ENCODE peak calls at places on chromosomes 13 and 19, in four cellular contexts. P, A, Q and E are unnamed samples.

GRCh38 chr19:43727593-43727853 is 11.6 kb downstream of the IRGC start:
- DNase-seq in Q (no peak), P (no peak), A (no peak), E (no peak)

GRCh38 chr13:98710521-98710920 is 42.0 kb downstream of the SLC15A1 start:
- DNase-seq in P (no peak), Q (no peak), A (no peak), E (no peak)

GRCh38 chr13:78147905-78148304 is 229.3 kb upstream of the EDNRB start:
- DNase-seq in Q (no peak), A (no peak), P (no peak), E (no peak)

GRCh38 chr19:38742906-38743305 is 1.4 kb downstream of the CAPN12 start:
- DNase-seq in P (no peak), A (no peak), Q (no peak), E (no peak)

GRCh38 chr19:44875666-44876418 is 15.2 kb upstream of the TOMM40 start:
- DNase-seq in P (no peak), Q (no peak), A (no peak), E (no peak)

GRCh38 chr19:1690570-1691307 is 38.3 kb upstream of the TCF3 start:
- DNase-seq in P (no peak), Q (no peak), A (peak; percentile 98), E (peak; percentile 83)

GRCh38 chr19:47209323-47210179 is 21.4 kb downstream of the BBC3 start:
- DNase-seq in P (no peak), A (no peak), Q (no peak), E (no peak)

GRCh38 chr13:47175172-47175806 is 278.4 kb upstream of the HTR2A start:
- DNase-seq in P (no peak), Q (no peak), A (no peak), E (no peak)

GRCh38 chr19:28426902-28427232 is 786.1 kb downstream of the UQCRFS1 start:
- DNase-seq in P (no peak), A (peak; percentile 46), Q (no peak), E (no peak)

GRCh38 chr13:110277357-110277950 is 29.5 kb downstream of the COL4A1 start:
- DNase-seq in Q (no peak), A (no peak), P (no peak), E (no peak)

GRCh38 chr19:43811833-43812232 is 9.6 kb upstream of the LYPD5 start:
- DNase-seq in A (no peak), P (no peak), Q (no peak), E (no peak)

GRCh38 chr13:26619321-26619720 is 61.8 kb downstream of the WASF3 start:
- DNase-seq in Q (no peak), P (no peak), A (no peak), E (no peak)

GRCh38 chr13:99310382-99311031 is 3.3 kb upstream of the GPR183 start:
- DNase-seq in P (no peak), Q (no peak), A (no peak), E (no peak)

GRCh38 chr13:21020176-21020575 is 41.2 kb downstream of the LATS2 start:
- DNase-seq in A (no peak), P (no peak), Q (no peak), E (no peak)

GRCh38 chr13:66195238-66195637 is 1034.9 kb downstream of the PCDH9 start:
- DNase-seq in Q (no peak), P (no peak), A (no peak), E (no peak)

GRCh38 chr13:66860868-66861447 is 369.2 kb downstream of the PCDH9 start:
- DNase-seq in A (no peak), Q (no peak), P (no peak), E (no peak)

GRCh38 chr19:50512999-50513745 is 541 bp downstream of the ASPDH start:
- DNase-seq in A (no peak), P (no peak), Q (no peak), E (no peak)

GRCh38 chr13:57631607-57632275 is at the start of gene PCDH17:
- DNase-seq in A (no peak), Q (no peak), P (no peak), E (peak; percentile 19)

GRCh38 chr13:44695520-44695919 is 119.4 kb upstream of the TSC22D1 start:
- DNase-seq in Q (no peak), P (no peak), A (no peak), E (no peak)

GRCh38 chr13:42041684-42042035 is 6.8 kb upstream of the DGKH start:
- DNase-seq in Q (peak; percentile 36), P (no peak), A (peak; percentile 10), E (peak; percentile 45)

GRCh38 chr19:7294571-7295212 is 478 bp upstream of the INSR start:
- DNase-seq in P (peak; percentile 65), A (peak; percentile 71), Q (no peak), E (peak; percentile 40)

GRCh38 chr13:23547000-23547590 is 23.1 kb upstream of the TNFRSF19 start:
- DNase-seq in A (no peak), Q (no peak), P (no peak), E (no peak)

GRCh38 chr13:23941216-23941615 is 43.9 kb upstream of the C1QTNF9B start:
- DNase-seq in P (no peak), A (no peak), Q (no peak), E (no peak)

GRCh38 chr19:53422551-53422950 is 9.2 kb upstream of the ZNF761 start:
- DNase-seq in P (no peak), Q (no peak), A (no peak), E (no peak)

GRCh38 chr13:98239156-98240076 is 62.3 kb upstream of the RNF113B start:
- DNase-seq in A (no peak), P (no peak), Q (no peak), E (no peak)

GRCh38 chr19:18364826-18365528 is 21.0 kb upstream of the GDF15 start:
- DNase-seq in A (peak; percentile 68), Q (no peak), P (peak; percentile 97), E (peak; percentile 48)

GRCh38 chr19:3983936-3984583 is 1.2 kb downstream of the EEF2 start:
- DNase-seq in A (peak; percentile 53), P (no peak), Q (no peak), E (no peak)

GRCh38 chr19:7731615-7732014 is 295 bp downstream of the CLEC4G start:
- DNase-seq in Q (no peak), A (no peak), P (no peak), E (no peak)

GRCh38 chr13:40077396-40078027 is 422.1 kb downstream of the COG6 start:
- DNase-seq in Q (no peak), P (no peak), A (no peak), E (no peak)
- TF ChIP-seq FOXM1 in Q (no peak), P (no peak), A (no peak), E (no peak)

DNA sequence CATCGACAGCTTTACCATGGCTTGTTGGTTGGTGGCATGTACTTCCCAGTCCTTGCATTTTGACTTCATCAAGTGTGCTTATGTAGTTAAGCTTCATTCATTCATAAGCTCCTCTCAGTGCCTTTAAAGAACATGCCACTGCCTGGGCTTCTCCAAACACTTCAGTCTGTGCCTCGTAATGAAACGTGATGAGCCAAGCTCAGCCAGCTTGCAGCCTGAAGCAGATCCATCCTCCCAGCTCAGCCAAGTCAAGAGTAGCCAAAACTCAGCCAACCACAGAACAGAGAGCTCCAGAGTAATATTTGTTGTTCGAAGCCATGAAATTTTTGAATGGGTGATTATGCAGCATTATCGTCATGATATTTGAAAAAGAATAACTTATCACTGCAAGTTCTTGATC is 989.7 kb downstream of the EFNB2 start:
- DNase-seq in A (no peak), P (no peak), Q (no peak), E (no peak)
- TF ChIP-seq BHLHE40 in A (no peak), P (no peak), Q (no peak), E (no peak)

GRCh38 chr13:51067376-51068125 is 43.5 kb downstream of the C13orf42 start:
- DNase-seq in A (no peak), Q (no peak), P (no peak), E (no peak)

GRCh38 chr13:51068501-51068900 is 42.6 kb downstream of the C13orf42 start:
- DNase-seq in P (no peak), A (no peak), Q (no peak), E (no peak)

GRCh38 chr13:51064753-51065152 is 46.3 kb downstream of the C13orf42 start:
- DNase-seq in Q (no peak), A (no peak), P (peak; percentile 23), E (no peak)

GRCh38 chr13:51065372-51066090 is 45.5 kb downstream of the C13orf42 start:
- DNase-seq in P (no peak), Q (no peak), A (no peak), E (no peak)

DNA sequence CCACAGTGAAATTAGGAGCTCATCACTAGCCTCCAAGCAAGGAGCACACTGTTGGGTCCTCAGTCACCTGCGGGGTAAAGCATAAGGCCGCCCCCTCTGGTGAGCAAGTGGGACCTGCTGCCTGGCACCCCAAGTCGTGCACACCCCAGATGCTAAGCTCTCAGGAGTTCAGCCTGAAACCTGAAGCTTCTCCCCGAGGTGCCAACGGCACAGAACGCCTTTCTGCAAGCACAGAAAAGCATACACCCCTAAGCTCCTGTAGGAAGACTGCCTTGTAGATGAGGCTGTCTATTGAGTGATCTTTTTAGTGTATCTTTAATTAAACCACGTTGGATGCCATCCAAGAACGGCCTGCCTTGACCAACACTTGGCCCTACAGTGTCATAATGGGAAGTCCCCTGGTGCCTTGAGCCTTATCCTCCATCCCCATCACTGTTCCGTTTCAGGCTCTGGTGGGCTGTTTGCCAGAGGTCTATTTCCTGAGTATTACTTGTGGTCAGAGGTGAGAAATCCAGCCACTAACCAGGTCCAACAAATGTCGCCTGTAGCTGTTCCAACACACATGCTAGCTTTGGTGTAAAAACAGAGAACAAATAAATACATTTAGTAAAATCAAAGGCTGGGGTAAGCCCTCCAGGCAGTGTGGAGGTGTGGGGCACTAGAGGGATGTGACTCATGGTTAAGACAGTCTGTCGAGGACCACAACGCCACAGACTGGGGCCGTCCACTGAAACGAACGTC is 44.8 kb downstream of the C13orf42 start:
- DNase-seq in Q (no peak), P (no peak), A (no peak), E (no peak)
- TF ChIP-seq FOXM1 in Q (no peak), P (no peak), A (no peak), E (no peak)

GRCh38 chr13:36882829-36883390 is 37.1 kb downstream of the SMAD9 start:
- DNase-seq in A (no peak), Q (no peak), P (peak; percentile 99), E (no peak)
- TF ChIP-seq BHLHE40 in A (no peak), Q (no peak), P (no peak), E (no peak)

GRCh38 chr19:21856751-21857150 is 20.8 kb upstream of the ZNF43 start:
- DNase-seq in Q (no peak), P (no peak), A (no peak), E (no peak)
- TF ChIP-seq FOXM1 in Q (no peak), P (no peak), A (no peak), E (no peak)

GRCh38 chr13:70729369-70729768 is 621.1 kb upstream of the KLHL1 start:
- DNase-seq in Q (no peak), A (no peak), P (no peak), E (no peak)

GRCh38 chr13:70723732-70724131 is 615.5 kb upstream of the KLHL1 start:
- DNase-seq in P (peak; percentile 5), Q (no peak), A (no peak), E (peak; percentile 33)
- TF ChIP-seq BHLHE40 in P (no peak), Q (no peak), A (no peak), E (no peak)